ENCODE peak calls at places on chromosomes 6 and 20, in nine cellular contexts. T is GM12878, N is PC-3, L is K562, D is Karpas-422, R is osteoblast, X is neural progenitor cell, M is fibroblast of lung, B is SK-N-SH. E is an unnamed sample. For H3K27me3, the result is how much of the 10 kb centered on the place peaks cover.

GRCh38 chr6:144725731-144726522 is 440.8 kb downstream of the UTRN start:
- DNase-seq in D (no peak), M (peak), T (no peak), L (no peak), R (no peak), X (no peak), B (peak), N (peak), E (no peak)

GRCh38 chr6:135271626-135272025 is 90.5 kb downstream of the MYB start:
- DNase-seq in L (no peak), B (no peak), M (no peak), X (no peak), T (no peak), N (no peak), R (no peak), D (no peak), E (no peak)

GRCh38 chr20:49534314-49534713 is 33.6 kb downstream of the PTGIS start:
- DNase-seq in L (peak), R (no peak), N (peak), T (peak), X (peak), M (peak), B (peak), D (peak), E (peak)

GRCh38 chr20:17542481-17542880 is 11.3 kb upstream of the BFSP1 start:
- DNase-seq in T (no peak), L (no peak), D (no peak), B (no peak), R (no peak), M (peak), N (no peak), X (no peak), E (no peak)

GRCh38 chr20:13790708-13791107 is 5.9 kb downstream of the NDUFAF5 start:
- DNase-seq in R (no peak), X (no peak), T (no peak), L (no peak), D (no peak), N (no peak), M (no peak), B (no peak), E (no peak)

GRCh38 chr6:45951771-45952529 is 63.7 kb downstream of the CLIC5 start:
- DNase-seq in M (peak), D (no peak), T (no peak), N (no peak), X (no peak), L (no peak), R (no peak), B (no peak), E (no peak)

GRCh38 chr6:162463573-162463972 is 264.0 kb downstream of the PRKN start:
- DNase-seq in R (no peak), D (no peak), X (no peak), M (no peak), B (no peak), L (no peak), N (no peak), T (no peak), E (no peak)

GRCh38 chr20:6164421-6165341 is 41.9 kb upstream of the FERMT1 start:
- DNase-seq in X (no peak), L (no peak), D (no peak), B (no peak), M (peak), T (no peak), R (no peak), N (peak), E (no peak)

GRCh38 chr6:34068462-34069044 is 77.3 kb downstream of the GRM4 start:
- DNase-seq in R (no peak), X (peak), L (peak), M (no peak), D (no peak), T (no peak), B (no peak), N (no peak), E (no peak)

GRCh38 chr20:49859011-49859410 is 46.4 kb downstream of the SLC9A8 start:
- DNase-seq in N (no peak), L (no peak), B (no peak), T (no peak), M (no peak), X (no peak), R (no peak), D (no peak), E (no peak)

GRCh38 chr6:49646130-49646824 is 9.6 kb upstream of the RHAG start:
- DNase-seq in T (no peak), D (no peak), B (no peak), M (no peak), R (no peak), L (peak), X (no peak), N (no peak), E (no peak)

GRCh38 chr6:113634352-113635163 is 222.6 kb upstream of the MARCKS start:
- DNase-seq in B (no peak), M (peak), X (no peak), N (peak), R (peak), L (no peak), D (no peak), T (peak), E (no peak)

GRCh38 chr6:15621203-15622044 is 41.4 kb downstream of the DTNBP1 start:
- DNase-seq in N (no peak), L (peak), T (peak), D (no peak), B (peak), M (no peak), X (peak), R (no peak), E (peak)

GRCh38 chr6:134951494-134952263 is 1.8 kb upstream of the ALDH8A1 start:
- DNase-seq in L (no peak), X (no peak), T (no peak), D (no peak), M (no peak), N (no peak), B (no peak), R (no peak), E (peak)

GRCh38 chr6:155142902-155143609 is 120.8 kb upstream of the CLDN20 start:
- DNase-seq in L (no peak), X (no peak), T (no peak), M (no peak), N (no peak), R (no peak), B (no peak), D (no peak), E (no peak)

GRCh38 chr6:136129365-136129764 is 120.7 kb downstream of the MTFR2 start:
- DNase-seq in R (no peak), M (no peak), B (no peak), X (no peak), N (no peak), L (no peak), D (no peak), T (no peak), E (no peak)

GRCh38 chr6:35165630-35166071 is 24.5 kb upstream of the TCP11 start:
- DNase-seq in M (no peak), L (no peak), D (no peak), X (no peak), B (no peak), T (peak), R (no peak), N (peak), E (peak)

GRCh38 chr6:122953766-122954165 is 42.3 kb upstream of the CLVS2 start:
- DNase-seq in R (no peak), X (no peak), L (no peak), D (no peak), M (no peak), N (no peak), T (no peak), B (no peak), E (no peak)

GRCh38 chr6:85344996-85345395 is 104.9 kb upstream of the NT5E start:
- DNase-seq in X (no peak), R (no peak), B (no peak), M (peak), N (peak), T (no peak), L (no peak), D (no peak), E (no peak)

GRCh38 chr20:54004397-54004940 is 65.9 kb downstream of the BCAS1 start:
- DNase-seq in D (no peak), X (no peak), L (no peak), N (no peak), M (no peak), T (peak), B (no peak), R (no peak), E (no peak)

GRCh38 chr20:54063998-54064676 is 6.3 kb downstream of the BCAS1 start:
- DNase-seq in R (no peak), D (no peak), X (no peak), T (peak), M (no peak), L (no peak), N (no peak), B (no peak), E (no peak)

GRCh38 chr6:36308514-36308913 is 28.2 kb downstream of the BNIP5 start:
- DNase-seq in N (no peak), M (no peak), L (no peak), B (no peak), T (no peak), X (no peak), R (no peak), D (no peak), E (no peak)

GRCh38 chr20:23565503-23566056 is 2.7 kb downstream of the CST9L start:
- DNase-seq in B (no peak), D (no peak), X (no peak), R (no peak), M (no peak), L (no peak), T (no peak), N (no peak), E (no peak)

GRCh38 chr6:155524249-155524651 is 68.6 kb upstream of the NOX3 start:
- DNase-seq in L (no peak), B (no peak), M (peak), X (no peak), T (no peak), N (peak), D (no peak), R (peak), E (no peak)

GRCh38 chr6:99346595-99346994 is 2.9 kb downstream of the FAXC start:
- DNase-seq in X (no peak), M (no peak), N (no peak), T (no peak), R (no peak), D (no peak), L (no peak), B (no peak), E (no peak)

GRCh38 chr6:41785689-41786450 is 1.6 kb upstream of the TOMM6 start:
- DNase-seq in M (peak), D (no peak), X (no peak), T (no peak), L (no peak), R (peak), B (no peak), N (no peak), E (peak)
- H3K4me3 ChIP-seq in M (peak), D (peak), X (peak), T (peak), L (peak), R (peak), B (peak), N (peak), E (peak)

GRCh38 chr6:54614499-54615195 is 231.9 kb upstream of the FAM83B start:
- DNase-seq in M (peak), D (no peak), B (no peak), L (no peak), R (no peak), N (no peak), X (peak), T (no peak), E (no peak)
- H2AFZ ChIP-seq in M (no peak), D (no peak), B (no peak), L (no peak), R (no peak), N (no peak), X (peak), T (no peak), E (no peak)

GRCh38 chr6:100445512-100445911 is 19.2 kb downstream of the SIM1 start:
- DNase-seq in B (no peak), R (no peak), L (no peak), T (no peak), D (no peak), X (no peak), M (no peak), N (no peak), E (no peak)
- H3K27me3 ChIP-seq in B (half or more), R (half or more), L (under half), T (under half), D (under half), X (half or more), M (half or more), N (under half), E (half or more)

DNA sequence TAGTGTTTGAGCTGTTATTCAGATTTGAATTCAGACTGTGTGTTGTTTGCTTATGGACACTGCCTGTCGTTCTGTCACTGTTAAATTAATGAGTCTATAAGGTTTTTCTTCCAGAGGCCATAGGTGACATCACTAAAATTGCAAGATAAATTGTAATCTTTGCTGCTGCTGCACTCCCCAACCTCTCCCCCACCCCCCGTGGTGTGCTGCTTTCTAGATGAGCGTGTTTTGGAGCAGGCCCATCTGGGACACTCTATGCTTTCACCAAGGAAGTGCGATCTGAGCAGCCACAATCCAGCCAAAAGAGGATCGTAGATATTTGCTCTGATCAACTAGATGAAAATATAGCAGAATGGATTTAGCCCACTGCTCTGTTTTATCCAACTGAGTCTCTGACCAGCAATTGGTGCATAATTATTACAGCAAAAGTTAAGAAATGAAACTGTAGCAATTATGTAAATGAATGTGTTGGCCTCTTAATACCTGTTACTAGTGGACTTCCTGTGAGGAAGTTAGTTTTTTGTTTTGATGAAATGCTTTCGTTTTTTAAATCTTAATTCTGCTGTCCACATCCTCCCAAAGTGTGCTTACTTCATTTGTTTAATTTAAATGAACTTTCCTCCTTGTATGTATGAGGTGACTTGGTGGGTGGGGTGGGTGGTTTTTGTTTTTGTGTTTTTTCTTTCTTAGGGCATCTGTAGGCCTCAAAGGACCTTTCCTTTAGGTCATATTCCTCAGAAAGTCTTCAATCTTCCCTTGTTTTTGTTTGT is 58.1 kb downstream of the RPRD1B start:
- DNase-seq in X (no peak), D (no peak), M (peak), R (no peak), L (peak), T (peak), B (no peak), N (no peak), E (no peak)
- H3K4me3 ChIP-seq in X (no peak), D (no peak), M (no peak), R (no peak), L (no peak), T (no peak), B (no peak), N (no peak), E (no peak)

DNA sequence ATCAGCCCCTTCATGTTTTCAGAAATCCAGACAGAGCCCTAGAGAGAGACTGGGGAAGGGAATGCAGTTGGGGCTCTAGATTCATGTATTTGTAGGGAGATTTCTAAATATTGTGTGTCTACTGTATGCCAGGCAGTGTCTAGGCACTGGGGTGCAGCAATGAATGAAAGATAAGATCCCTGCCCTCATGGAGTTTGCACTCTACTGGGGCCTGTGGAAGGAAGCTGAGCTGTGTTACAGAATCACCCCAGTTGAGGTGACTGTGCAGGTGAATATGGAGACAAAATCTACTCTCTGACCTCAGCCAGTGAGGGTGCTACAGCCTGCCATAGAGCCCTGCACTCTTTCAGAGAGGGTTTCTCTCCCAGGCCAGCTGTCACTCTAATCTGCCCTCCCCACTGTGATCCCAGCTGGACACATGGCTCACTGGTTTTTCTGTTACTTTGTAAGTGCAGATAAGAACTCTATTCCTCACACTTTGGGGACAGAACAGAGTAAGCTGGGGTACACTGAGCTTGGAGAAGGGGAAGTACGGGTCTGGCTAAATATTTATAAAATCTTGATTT is 69.2 kb upstream of the E2F3 start:
- DNase-seq in R (no peak), D (no peak), T (no peak), M (no peak), B (no peak), L (no peak), N (no peak), X (no peak), E (no peak)
- H2AFZ ChIP-seq in R (no peak), D (no peak), T (no peak), M (no peak), B (no peak), L (no peak), N (no peak), X (no peak), E (no peak)

DNA sequence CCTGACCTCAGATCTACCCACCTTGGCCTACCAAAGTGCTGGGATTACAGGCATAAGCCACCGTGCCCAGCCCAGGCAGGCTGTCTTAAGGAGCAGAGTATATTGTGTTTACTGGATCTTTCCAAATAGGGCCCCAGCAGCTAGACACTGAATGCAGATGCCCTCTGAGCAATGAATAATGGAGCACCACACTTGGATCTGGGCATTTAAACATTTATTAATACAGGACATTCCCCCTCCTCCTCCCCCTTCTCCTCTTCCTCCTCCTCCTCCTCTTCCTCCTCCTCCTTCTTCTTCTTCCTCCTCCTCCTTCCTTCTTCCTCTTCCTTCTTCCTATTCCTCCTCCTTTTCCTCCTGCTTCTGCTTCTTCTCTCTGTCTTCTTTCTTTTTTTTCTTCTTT is 34.2 kb downstream of the CD83 start:
- DNase-seq in N (no peak), R (no peak), D (no peak), X (no peak), M (no peak), B (no peak), T (no peak), L (no peak), E (no peak)
- H3K27me3 ChIP-seq in N (under half), R (under half), D (under half), X (under half), M (under half), B (under half), T (under half), L (under half), E (under half)

GRCh38 chr6:2818593-2818992 is 23.1 kb downstream of the SERPINB1 start:
- DNase-seq in N (peak), M (peak), L (no peak), D (no peak), X (no peak), B (no peak), T (no peak), R (no peak), E (no peak)
- H3K4me3 ChIP-seq in N (peak), M (no peak), L (no peak), D (no peak), X (no peak), B (no peak), T (no peak), R (peak), E (no peak)

GRCh38 chr20:20603339-20603990 is 109.0 kb downstream of the RALGAPA2 start:
- DNase-seq in R (no peak), B (no peak), M (no peak), L (no peak), T (peak), X (no peak), D (peak), N (no peak), E (no peak)
- H2AFZ ChIP-seq in R (no peak), B (no peak), M (no peak), L (no peak), T (no peak), X (no peak), D (no peak), N (no peak), E (no peak)

GRCh38 chr20:9514072-9514460 is 324 bp upstream of the LAMP5 start:
- DNase-seq in B (peak), L (no peak), D (no peak), T (no peak), M (no peak), X (peak), N (no peak), R (no peak), E (no peak)
- H3K27me3 ChIP-seq in B (under half), L (under half), D (under half), T (under half), M (under half), X (half or more), N (under half), R (half or more), E (half or more)